ENCODE peak calls at places on chromosomes 16 and 17, in four cellular contexts. Z is H1, Q is GM12878, L is HepG2. S is an unnamed sample.

GRCh38 chr16:78045865-78046581 is 23.7 kb downstream of the CLEC3A start:
- DNase-seq in Z (peak), Q (no peak), L (peak), S (peak)

GRCh38 chr17:9937164-9937835 is 32.2 kb upstream of the RCVRN start:
- DNase-seq in Z (no peak), Q (no peak), L (no peak), S (no peak)

GRCh38 chr17:18626152-18626870 is 17.9 kb downstream of the TBC1D28 start:
- DNase-seq in Z (no peak), Q (no peak), L (no peak), S (no peak)

GRCh38 chr17:58677204-58677880 is 14.5 kb downstream of the TEX14 start:
- DNase-seq in Z (no peak), Q (no peak), L (no peak), S (no peak)

GRCh38 chr16:87968541-87968940 is 17.3 kb downstream of the BANP start:
- DNase-seq in Z (no peak), Q (no peak), L (no peak), S (no peak)

GRCh38 chr16:85286970-85287814 is 174.9 kb upstream of the CIBAR2 start:
- DNase-seq in Z (no peak), Q (no peak), L (no peak), S (peak)

GRCh38 chr16:83675136-83675535 is 132.6 kb upstream of the HSBP1 start:
- DNase-seq in Z (no peak), Q (no peak), L (no peak), S (no peak)

GRCh38 chr17:8222380-8222629 is 11.9 kb upstream of the AURKB start:
- DNase-seq in Z (no peak), Q (no peak), L (peak), S (no peak)

GRCh38 chr16:29876578-29877249 is 13.7 kb upstream of the CDIPT start:
- DNase-seq in Z (peak), Q (no peak), L (no peak), S (peak)

GRCh38 chr16:49495151-49495566 is 121.6 kb downstream of the C16orf78 start:
- DNase-seq in Z (no peak), Q (no peak), L (no peak), S (no peak)

GRCh38 chr16:16127469-16128116 is 95.7 kb downstream of the ABCC6 start:
- DNase-seq in Z (peak), Q (peak), L (peak), S (peak)

GRCh38 chr17:18324140-18325049 is 9.3 kb downstream of the SMCR8 start:
- DNase-seq in Z (no peak), Q (no peak), L (no peak), S (no peak)

GRCh38 chr17:35314415-35315216 is 58.8 kb downstream of the SLFN11 start:
- DNase-seq in Z (peak), Q (no peak), L (no peak), S (no peak)

GRCh38 chr16:28592979-28593553 is 3.8 kb downstream of the SULT1A2 start:
- DNase-seq in Z (no peak), Q (no peak), L (no peak), S (no peak)

GRCh38 chr16:27691717-27692116 is 141.8 kb downstream of the KATNIP start:
- DNase-seq in Z (no peak), Q (no peak), L (no peak), S (no peak)

GRCh38 chr16:82671743-82672142 is 45.0 kb downstream of the CDH13 start:
- DNase-seq in Z (peak), Q (no peak), L (no peak), S (no peak)
- TF ChIP-seq CBX5 in Z (no peak), Q (no peak), L (no peak), S (no peak)

GRCh38 chr17:71251936-71252335 is 868.9 kb upstream of the SOX9 start:
- DNase-seq in Z (no peak), Q (no peak), L (no peak), S (no peak)
- TF ChIP-seq CBX5 in Z (no peak), Q (no peak), L (no peak), S (no peak)

GRCh38 chr17:2053380-2054261 is 1.3 kb upstream of the HIC1 start:
- DNase-seq in Z (peak), Q (no peak), L (peak), S (peak)

GRCh38 chr17:2054262-2054739 is 602 bp upstream of the HIC1 start:
- DNase-seq in Z (peak), Q (no peak), L (no peak), S (no peak)

GRCh38 chr17:2055494-2056220 is 754 bp downstream of the HIC1 start:
- DNase-seq in Z (no peak), Q (no peak), L (no peak), S (no peak)

GRCh38 chr17:2056221-2057129 is 1.6 kb downstream of the HIC1 start:
- DNase-seq in Z (peak), Q (no peak), L (no peak), S (no peak)

GRCh38 chr17:2054740-2055493 is at the start of gene HIC1:
- DNase-seq in Z (peak), Q (no peak), L (peak), S (peak)
- TF ChIP-seq CBX5 in Z (no peak), Q (no peak), L (no peak), S (no peak)

GRCh38 chr17:62179525-62180161 is 114.6 kb upstream of the MED13 start:
- DNase-seq in Z (no peak), Q (no peak), L (peak), S (peak)

GRCh38 chr17:62180772-62181171 is 115.7 kb upstream of the MED13 start:
- DNase-seq in Z (no peak), Q (no peak), L (no peak), S (no peak)

GRCh38 chr17:62172492-62173291 is 107.6 kb upstream of the MED13 start:
- DNase-seq in Z (no peak), Q (no peak), L (no peak), S (peak)

DNA sequence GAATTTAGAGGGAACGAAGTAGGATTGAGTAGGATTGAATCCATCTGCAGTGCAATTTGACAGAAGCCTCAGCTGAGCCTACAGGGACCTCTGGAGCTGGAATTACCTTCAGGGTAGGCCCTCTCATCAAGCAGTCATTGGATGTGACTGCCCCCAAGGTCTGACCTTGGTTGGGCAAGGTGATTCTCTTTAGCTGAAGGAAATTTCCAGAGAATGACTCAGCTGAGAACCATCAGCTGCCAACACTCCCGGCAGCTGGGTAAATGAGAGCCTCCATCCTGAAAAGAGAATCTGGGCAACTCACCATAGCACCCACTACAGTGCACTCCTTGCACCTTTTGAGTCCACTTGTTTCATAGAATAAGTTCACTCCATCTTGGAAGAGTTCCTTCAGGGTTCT is 113.5 kb upstream of the MED13 start:
- DNase-seq in Z (no peak), Q (no peak), L (no peak), S (no peak)
- TF ChIP-seq CBX5 in Z (no peak), Q (no peak), L (no peak), S (no peak)

GRCh38 chr16:59591480-59591879 is 857.4 kb upstream of the GOT2 start:
- DNase-seq in Z (no peak), Q (no peak), L (no peak), S (no peak)

GRCh38 chr16:59586331-59586730 is 852.2 kb upstream of the GOT2 start:
- DNase-seq in Z (no peak), Q (no peak), L (no peak), S (no peak)
- TF ChIP-seq CBX5 in Z (no peak), Q (no peak), L (no peak), S (no peak)

GRCh38 chr16:3963886-3964685 is 83.6 kb upstream of the CREBBP start:
- DNase-seq in Z (no peak), Q (no peak), L (no peak), S (no peak)
- TF ChIP-seq CBX5 in Z (no peak), Q (no peak), L (no peak), S (no peak)

GRCh38 chr16:1543085-1543896 is 9.8 kb downstream of the TMEM204 start:
- DNase-seq in Z (no peak), Q (peak), L (peak), S (peak)
- TF ChIP-seq CBX5 in Z (no peak), Q (no peak), L (no peak), S (no peak)